ENCODE peak calls at places on chromosomes 1 and 21, in eight cellular contexts. V, E, U, B, P, S, H and R are unnamed samples.

GRCh38 chr1:12287869-12288268 is 58.0 kb downstream of the VPS13D start:
- DNase-seq in V (no peak), E (no peak), U (no peak), B (no peak), P (no peak), S (peak), H (no peak), R (no peak)

GRCh38 chr1:64965239-64966157 is 851 bp downstream of the JAK1 start:
- DNase-seq in V (peak), E (peak), U (no peak), B (peak), P (no peak), S (no peak), H (peak), R (peak)

GRCh38 chr1:115412286-115412685 is 74.2 kb upstream of the NGF start:
- DNase-seq in V (peak), E (no peak), U (no peak), B (no peak), P (no peak), S (no peak), H (no peak), R (no peak)

GRCh38 chr1:202274611-202275010 is 67.1 kb downstream of the UBE2T start:
- DNase-seq in V (peak), E (peak), U (peak), B (peak), P (no peak), S (no peak), H (no peak), R (peak)

GRCh38 chr1:198268784-198269183 is 112.0 kb downstream of the NEK7 start:
- DNase-seq in V (no peak), E (no peak), U (no peak), B (no peak), P (no peak), S (no peak), H (no peak), R (no peak)

GRCh38 chr1:219763321-219763720 is 150.4 kb upstream of the ZC3H11B start:
- DNase-seq in V (no peak), E (no peak), U (no peak), B (no peak), P (no peak), S (no peak), H (no peak), R (no peak)

GRCh38 chr1:158039380-158039779 is 45.9 kb downstream of the KIRREL1 start:
- DNase-seq in V (peak), E (no peak), U (no peak), B (no peak), P (no peak), S (no peak), H (no peak), R (no peak)

GRCh38 chr1:167676916-167677848 is 44.6 kb upstream of the MPZL1 start:
- DNase-seq in V (no peak), E (no peak), U (no peak), B (no peak), P (no peak), S (peak), H (no peak), R (no peak)

GRCh38 chr1:156114919-156115513 is 505 bp downstream of the LMNA start:
- DNase-seq in V (no peak), E (peak), U (no peak), B (no peak), P (no peak), S (no peak), H (peak), R (no peak)

GRCh38 chr21:43741425-43742096 is 22.6 kb downstream of the PDXK start:
- DNase-seq in V (no peak), E (no peak), U (no peak), B (no peak), P (no peak), S (no peak), H (peak), R (no peak)

GRCh38 chr1:59422921-59423575 is 126.2 kb downstream of the FGGY start:
- DNase-seq in V (no peak), E (no peak), U (peak), B (no peak), P (no peak), S (no peak), H (peak), R (no peak)

GRCh38 chr1:4089421-4090175 is 189.5 kb upstream of the C1orf174 start:
- DNase-seq in V (no peak), E (no peak), U (no peak), B (no peak), P (no peak), S (no peak), H (no peak), R (no peak)

GRCh38 chr1:59976194-59977074 is 49.9 kb upstream of the CYP2J2 start:
- DNase-seq in V (peak), E (peak), U (peak), B (peak), P (no peak), S (no peak), H (peak), R (peak)

GRCh38 chr1:227759345-227760300 is 24.4 kb downstream of the SNAP47 start:
- DNase-seq in V (peak), E (no peak), U (no peak), B (no peak), P (no peak), S (no peak), H (no peak), R (no peak)

GRCh38 chr1:110607663-110608230 is 1.6 kb upstream of the KCNA2 start:
- DNase-seq in V (no peak), E (peak), U (no peak), B (no peak), P (no peak), S (no peak), H (peak), R (no peak)

GRCh38 chr21:35057428-35057827 is 8.3 kb upstream of the RUNX1 start:
- DNase-seq in V (no peak), E (no peak), U (no peak), B (no peak), P (no peak), S (no peak), H (no peak), R (no peak)

GRCh38 chr1:228543396-228543795 is 56.2 kb downstream of the RNF187 start:
- DNase-seq in V (no peak), E (no peak), U (no peak), B (no peak), P (no peak), S (no peak), H (no peak), R (no peak)

GRCh38 chr1:174883361-174883760 is 116.4 kb upstream of the CACYBP start:
- DNase-seq in V (peak), E (no peak), U (peak), B (no peak), P (no peak), S (no peak), H (no peak), R (peak)

GRCh38 chr1:4585216-4585615 is 69.2 kb upstream of the AJAP1 start:
- DNase-seq in V (no peak), E (peak), U (no peak), B (peak), P (no peak), S (no peak), H (peak), R (peak)

GRCh38 chr1:2314297-2314802 is 77.0 kb downstream of the MORN1 start:
- DNase-seq in V (peak), E (peak), U (peak), B (no peak), P (no peak), S (no peak), H (peak), R (peak)

GRCh38 chr1:226322986-226323385 is 14.0 kb upstream of the LIN9 start:
- DNase-seq in V (no peak), E (no peak), U (no peak), B (no peak), P (no peak), S (no peak), H (no peak), R (no peak)

GRCh38 chr1:61496501-61496900 is 228.4 kb downstream of the TM2D1 start:
- DNase-seq in V (no peak), E (no peak), U (no peak), B (no peak), P (no peak), S (no peak), H (no peak), R (peak)

GRCh38 chr21:44514218-44514520 is 25.8 kb downstream of the KRTAP10-1 start:
- DNase-seq in V (no peak), E (no peak), U (no peak), B (no peak), P (no peak), S (no peak), H (no peak), R (no peak)

GRCh38 chr21:36092676-36093075 is 22.9 kb downstream of the CBR1 start:
- DNase-seq in V (no peak), E (no peak), U (no peak), B (no peak), P (no peak), S (no peak), H (no peak), R (no peak)

GRCh38 chr1:234188454-234188792 is 184.8 kb upstream of the COA6 start:
- DNase-seq in V (no peak), E (peak), U (peak), B (no peak), P (peak), S (peak), H (no peak), R (peak)

GRCh38 chr1:49102752-49103151 is 326.1 kb upstream of the BEND5 start:
- DNase-seq in V (no peak), E (no peak), U (no peak), B (no peak), P (no peak), S (no peak), H (no peak), R (no peak)

GRCh38 chr1:234214911-234215892 is 158.1 kb upstream of the COA6 start:
- DNase-seq in V (no peak), E (peak), U (no peak), B (no peak), P (no peak), S (no peak), H (no peak), R (no peak)

GRCh38 chr1:163668472-163668871 is 346.7 kb downstream of the NUF2 start:
- DNase-seq in V (no peak), E (no peak), U (no peak), B (no peak), P (no peak), S (no peak), H (no peak), R (no peak)

GRCh38 chr1:181430015-181430657 is 53.2 kb upstream of the CACNA1E start:
- DNase-seq in V (no peak), E (no peak), U (no peak), B (no peak), P (no peak), S (peak), H (no peak), R (no peak)

GRCh38 chr1:183226963-183227362 is 40.9 kb downstream of the LAMC2 start:
- DNase-seq in V (no peak), E (no peak), U (no peak), B (no peak), P (no peak), S (no peak), H (no peak), R (no peak)

GRCh38 chr1:43269627-43270375 is at the start of gene TMEM125:
- DNase-seq in V (no peak), E (no peak), U (no peak), B (no peak), P (no peak), S (no peak), H (peak), R (no peak)

GRCh38 chr21:28521932-28522826 is 470.5 kb downstream of the LTN1 start:
- DNase-seq in V (peak), E (no peak), U (no peak), B (no peak), P (peak), S (no peak), H (peak), R (no peak)

GRCh38 chr1:15428815-15429435 is 9.3 kb upstream of the CTRC start:
- DNase-seq in V (no peak), E (no peak), U (no peak), B (no peak), P (no peak), S (no peak), H (peak), R (no peak)

GRCh38 chr1:15426492-15427279 is 11.6 kb upstream of the CTRC start:
- DNase-seq in V (peak), E (no peak), U (no peak), B (peak), P (no peak), S (no peak), H (no peak), R (peak)

GRCh38 chr1:15425521-15425920 is 12.7 kb upstream of the CTRC start:
- DNase-seq in V (no peak), E (no peak), U (no peak), B (no peak), P (no peak), S (no peak), H (no peak), R (no peak)

GRCh38 chr1:15425961-15426360 is 12.3 kb upstream of the CTRC start:
- DNase-seq in V (no peak), E (no peak), U (no peak), B (no peak), P (no peak), S (no peak), H (no peak), R (no peak)

GRCh38 chr1:15427280-15427666 is 11.0 kb upstream of the CTRC start:
- DNase-seq in V (no peak), E (no peak), U (no peak), B (no peak), P (no peak), S (no peak), H (no peak), R (no peak)
- TF ChIP-seq USF2 in V (no peak), E (no peak), U (no peak), B (no peak), P (no peak), S (no peak), H (no peak), R (no peak)

DNA sequence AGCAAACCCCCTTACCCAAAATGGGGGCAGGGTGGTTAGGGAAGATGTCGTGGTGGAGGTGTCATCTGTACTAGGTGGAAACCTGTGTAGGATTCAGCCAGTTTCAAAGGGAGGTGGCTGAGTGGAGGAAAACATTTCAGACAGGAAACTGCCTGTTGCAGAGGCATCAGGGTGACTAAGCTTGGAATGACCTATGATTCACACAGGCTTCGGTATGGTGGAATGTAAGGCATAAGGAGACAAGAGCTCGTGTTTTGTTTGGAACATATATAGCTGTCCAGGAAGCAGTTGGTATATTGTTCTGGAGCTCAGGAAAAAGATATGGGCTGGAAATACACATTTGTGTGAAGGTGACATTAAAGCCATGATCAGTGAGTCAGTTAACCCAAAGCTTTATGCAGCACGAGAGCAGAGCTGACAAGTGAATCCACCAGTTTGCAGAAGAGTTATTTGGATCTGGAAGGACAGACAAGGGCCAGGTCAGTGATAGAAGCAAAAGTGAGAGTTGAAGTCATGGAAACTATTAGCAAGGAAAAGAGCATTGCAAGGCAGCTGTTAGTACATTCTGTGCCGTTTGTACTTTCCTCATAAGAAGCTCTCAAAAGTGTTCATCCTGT is 12.2 kb downstream of the UTP25 start:
- DNase-seq in V (peak), E (no peak), U (peak), B (no peak), P (no peak), S (no peak), H (no peak), R (peak)
- TF ChIP-seq USF2 in V (no peak), E (no peak), U (no peak), B (no peak), P (no peak), S (no peak), H (no peak), R (no peak)

GRCh38 chr1:32618673-32619221 is 31.6 kb downstream of the ZBTB8OS start:
- DNase-seq in V (no peak), E (no peak), U (no peak), B (peak), P (no peak), S (no peak), H (no peak), R (peak)
- TF ChIP-seq USF2 in V (no peak), E (no peak), U (no peak), B (no peak), P (no peak), S (no peak), H (no peak), R (no peak)

DNA sequence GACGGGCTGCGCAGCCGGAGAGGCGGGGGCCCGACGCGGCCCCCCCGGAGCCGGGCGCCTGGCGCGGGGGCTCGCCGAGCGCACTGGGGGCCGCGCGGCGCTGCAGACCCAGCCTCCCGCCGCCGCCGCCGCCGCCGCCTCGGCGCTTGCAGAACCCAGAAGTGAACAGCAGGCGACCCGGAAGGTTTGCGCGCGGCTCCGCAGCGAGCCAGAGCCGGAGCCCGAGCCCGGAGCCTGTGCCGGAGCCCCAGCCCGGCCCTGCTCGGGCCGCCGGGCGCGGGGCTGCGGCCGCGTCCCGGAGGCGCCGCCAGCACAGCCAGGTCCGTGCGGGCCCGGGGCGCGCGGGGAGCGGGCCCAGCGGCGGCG is at the start of gene ZNF362:
- DNase-seq in V (peak), E (peak), U (no peak), B (peak), P (no peak), S (no peak), H (no peak), R (peak)
- TF ChIP-seq USF2 in V (no peak), E (no peak), U (no peak), B (no peak), P (no peak), S (no peak), H (no peak), R (no peak)

DNA sequence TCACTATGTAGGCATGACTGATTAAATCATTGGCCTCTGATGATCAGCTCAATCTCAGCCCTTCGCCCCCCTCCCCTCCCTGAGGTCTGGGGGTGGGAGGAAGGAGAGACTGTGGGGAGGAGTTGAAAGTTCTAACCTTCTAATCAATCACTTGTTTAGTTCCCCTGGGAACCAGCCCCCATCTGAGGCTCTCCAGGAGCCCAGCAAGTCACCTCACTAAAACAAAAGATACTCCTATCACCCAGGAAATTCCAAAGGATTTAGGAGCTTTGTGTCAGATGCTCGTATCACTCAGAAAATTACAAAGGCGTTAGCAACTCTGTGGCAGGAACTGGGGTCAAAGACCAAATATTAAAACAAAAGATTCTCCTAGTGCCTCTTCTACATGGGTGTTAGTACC is 21.6 kb downstream of the SYF2 start:
- DNase-seq in V (no peak), E (no peak), U (no peak), B (no peak), P (no peak), S (no peak), H (no peak), R (no peak)
- TF ChIP-seq USF2 in V (no peak), E (no peak), U (no peak), B (no peak), P (no peak), S (no peak), H (no peak), R (no peak)

GRCh38 chr1:55140137-55140536 is 75.0 kb downstream of the USP24 start:
- DNase-seq in V (no peak), E (no peak), U (no peak), B (no peak), P (no peak), S (no peak), H (no peak), R (no peak)

GRCh38 chr1:55141295-55141893 is 73.8 kb downstream of the USP24 start:
- DNase-seq in V (no peak), E (no peak), U (no peak), B (no peak), P (no peak), S (no peak), H (no peak), R (no peak)

GRCh38 chr1:55138740-55139283 is 76.4 kb downstream of the USP24 start:
- DNase-seq in V (no peak), E (no peak), U (no peak), B (no peak), P (no peak), S (no peak), H (no peak), R (no peak)

GRCh38 chr1:55143686-55144085 is 71.5 kb downstream of the USP24 start:
- DNase-seq in V (no peak), E (peak), U (peak), B (peak), P (peak), S (no peak), H (no peak), R (peak)

GRCh38 chr1:55140546-55140983 is 74.6 kb downstream of the USP24 start:
- DNase-seq in V (peak), E (peak), U (peak), B (peak), P (no peak), S (peak), H (peak), R (peak)
- TF ChIP-seq USF2 in V (no peak), E (no peak), U (no peak), B (no peak), P (no peak), S (no peak), H (no peak), R (no peak)